ENCODE peak calls at places on chromosome 15, in nine cellular contexts. One of them, this sample, is unnamed.

GRCh38 chr15:85800460-85801123 is 5.9 kb upstream of the KLHL25 start:
- DNase-seq in right atrium auricular region: no peak
- DNase-seq in keratinocyte: no peak
- DNase-seq in colonic mucosa: peak; percentile 90
- DNase-seq in brain microvascular endothelial cell: peak; percentile 27
- DNase-seq in mammary epithelial cell: peak; percentile 74
- DNase-seq in gastrocnemius medialis: peak; percentile 95
- DNase-seq in left ventricle myocardium inferior: peak; percentile 59
- DNase-seq in adrenal gland: peak; percentile 94
- DNase-seq in this sample: peak; percentile 77

GRCh38 chr15:66714543-66714981 is 12.5 kb downstream of the SMAD6 start:
- DNase-seq in right atrium auricular region: no peak
- DNase-seq in brain microvascular endothelial cell: no peak
- DNase-seq in keratinocyte: no peak
- DNase-seq in colonic mucosa: no peak
- DNase-seq in gastrocnemius medialis: no peak
- DNase-seq in left ventricle myocardium inferior: no peak
- DNase-seq in adrenal gland: no peak
- DNase-seq in mammary epithelial cell: no peak
- DNase-seq in this sample: no peak

GRCh38 chr15:29770796-29771195 is 51.5 kb downstream of the TJP1 start:
- DNase-seq in gastrocnemius medialis: no peak
- DNase-seq in left ventricle myocardium inferior: no peak
- DNase-seq in brain microvascular endothelial cell: peak; percentile 60
- DNase-seq in right atrium auricular region: no peak
- DNase-seq in keratinocyte: no peak
- DNase-seq in mammary epithelial cell: peak; percentile 26
- DNase-seq in colonic mucosa: no peak
- DNase-seq in adrenal gland: no peak
- DNase-seq in this sample: no peak

GRCh38 chr15:45618813-45619212 is 16.0 kb upstream of the SQOR start:
- DNase-seq in mammary epithelial cell: no peak
- DNase-seq in brain microvascular endothelial cell: no peak
- DNase-seq in right atrium auricular region: no peak
- DNase-seq in colonic mucosa: no peak
- DNase-seq in adrenal gland: no peak
- DNase-seq in keratinocyte: no peak
- DNase-seq in left ventricle myocardium inferior: no peak
- DNase-seq in gastrocnemius medialis: no peak
- DNase-seq in this sample: no peak

GRCh38 chr15:67303490-67304363 is 49.1 kb downstream of the IQCH start:
- DNase-seq in colonic mucosa: peak; percentile 26
- DNase-seq in mammary epithelial cell: peak; percentile 23
- DNase-seq in gastrocnemius medialis: no peak
- DNase-seq in brain microvascular endothelial cell: peak; percentile 18
- DNase-seq in keratinocyte: no peak
- DNase-seq in adrenal gland: peak; percentile 16
- DNase-seq in right atrium auricular region: no peak
- DNase-seq in left ventricle myocardium inferior: no peak
- DNase-seq in this sample: no peak

GRCh38 chr15:89514596-89515406 is 18.4 kb upstream of the RHCG start:
- DNase-seq in brain microvascular endothelial cell: no peak
- DNase-seq in gastrocnemius medialis: no peak
- DNase-seq in left ventricle myocardium inferior: no peak
- DNase-seq in keratinocyte: no peak
- DNase-seq in colonic mucosa: no peak
- DNase-seq in adrenal gland: no peak
- DNase-seq in right atrium auricular region: no peak
- DNase-seq in mammary epithelial cell: peak; percentile 99
- DNase-seq in this sample: no peak

GRCh38 chr15:62711691-62712454 is 330.7 kb upstream of the TPM1 start:
- DNase-seq in right atrium auricular region: no peak
- DNase-seq in mammary epithelial cell: peak; percentile 35
- DNase-seq in keratinocyte: no peak
- DNase-seq in left ventricle myocardium inferior: no peak
- DNase-seq in brain microvascular endothelial cell: no peak
- DNase-seq in colonic mucosa: no peak
- DNase-seq in gastrocnemius medialis: no peak
- DNase-seq in adrenal gland: no peak
- DNase-seq in this sample: no peak

GRCh38 chr15:57334257-57334656 is 42.0 kb upstream of the CGNL1 start:
- DNase-seq in mammary epithelial cell: peak; percentile 3
- DNase-seq in colonic mucosa: no peak
- DNase-seq in keratinocyte: no peak
- DNase-seq in right atrium auricular region: no peak
- DNase-seq in left ventricle myocardium inferior: no peak
- DNase-seq in gastrocnemius medialis: no peak
- DNase-seq in adrenal gland: no peak
- DNase-seq in brain microvascular endothelial cell: peak; percentile 39
- DNase-seq in this sample: no peak

GRCh38 chr15:38635170-38635569 is 70.6 kb upstream of the RASGRP1 start:
- DNase-seq in keratinocyte: no peak
- DNase-seq in brain microvascular endothelial cell: no peak
- DNase-seq in right atrium auricular region: no peak
- DNase-seq in colonic mucosa: no peak
- DNase-seq in adrenal gland: no peak
- DNase-seq in mammary epithelial cell: no peak
- DNase-seq in left ventricle myocardium inferior: no peak
- DNase-seq in gastrocnemius medialis: no peak
- DNase-seq in this sample: no peak

GRCh38 chr15:43406192-43406591 is 35.3 kb downstream of the TUBGCP4 start:
- DNase-seq in left ventricle myocardium inferior: no peak
- DNase-seq in adrenal gland: no peak
- DNase-seq in mammary epithelial cell: no peak
- DNase-seq in keratinocyte: no peak
- DNase-seq in right atrium auricular region: no peak
- DNase-seq in brain microvascular endothelial cell: no peak
- DNase-seq in gastrocnemius medialis: no peak
- DNase-seq in colonic mucosa: no peak
- DNase-seq in this sample: no peak

GRCh38 chr15:43404130-43404529 is 33.2 kb downstream of the TUBGCP4 start:
- DNase-seq in colonic mucosa: no peak
- DNase-seq in brain microvascular endothelial cell: no peak
- DNase-seq in gastrocnemius medialis: no peak
- DNase-seq in mammary epithelial cell: no peak
- DNase-seq in keratinocyte: no peak
- DNase-seq in left ventricle myocardium inferior: no peak
- DNase-seq in right atrium auricular region: no peak
- DNase-seq in adrenal gland: no peak
- DNase-seq in this sample: no peak

GRCh38 chr15:43402255-43402654 is 31.4 kb downstream of the TUBGCP4 start:
- DNase-seq in brain microvascular endothelial cell: no peak
- DNase-seq in left ventricle myocardium inferior: no peak
- DNase-seq in keratinocyte: no peak
- DNase-seq in right atrium auricular region: no peak
- DNase-seq in gastrocnemius medialis: no peak
- DNase-seq in mammary epithelial cell: no peak
- DNase-seq in adrenal gland: no peak
- DNase-seq in colonic mucosa: no peak
- DNase-seq in this sample: no peak

GRCh38 chr15:43406808-43407207 is 35.9 kb downstream of the TUBGCP4 start:
- DNase-seq in gastrocnemius medialis: no peak
- DNase-seq in left ventricle myocardium inferior: no peak
- DNase-seq in colonic mucosa: no peak
- DNase-seq in right atrium auricular region: no peak
- DNase-seq in adrenal gland: no peak
- DNase-seq in mammary epithelial cell: no peak
- DNase-seq in keratinocyte: no peak
- DNase-seq in brain microvascular endothelial cell: no peak
- DNase-seq in this sample: no peak

DNA sequence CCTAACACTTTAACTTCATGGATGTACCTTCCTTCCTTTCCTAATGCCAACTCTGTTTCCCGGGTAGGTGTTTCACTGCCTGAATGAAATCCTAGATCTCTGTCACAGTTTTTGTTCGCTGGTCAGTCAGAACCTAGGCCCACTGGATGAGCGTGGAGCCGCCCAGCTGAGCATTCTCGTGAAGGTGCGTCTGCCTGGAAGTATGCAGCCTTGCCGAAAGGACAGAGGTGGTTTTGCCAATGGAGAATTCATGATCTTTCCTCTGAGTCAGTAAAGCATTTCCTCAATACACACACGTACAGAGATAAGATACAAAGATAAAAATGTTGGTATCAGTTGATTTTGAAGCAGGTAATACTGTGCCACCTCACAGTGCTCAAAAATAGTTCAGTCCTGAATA is 32.7 kb downstream of the TUBGCP4 start:
- DNase-seq in left ventricle myocardium inferior: no peak
- DNase-seq in keratinocyte: no peak
- DNase-seq in colonic mucosa: no peak
- DNase-seq in gastrocnemius medialis: no peak
- DNase-seq in mammary epithelial cell: no peak
- DNase-seq in brain microvascular endothelial cell: no peak
- DNase-seq in right atrium auricular region: no peak
- DNase-seq in adrenal gland: no peak
- DNase-seq in this sample: no peak
- H3K36me3 ChIP-seq in left ventricle myocardium inferior: peaks cover 100% of the 10 kb centered on the region
- H3K36me3 ChIP-seq in keratinocyte: peaks cover 21% of the 10 kb centered on the region
- H3K36me3 ChIP-seq in colonic mucosa: peaks cover 15% of the 10 kb centered on the region
- H3K36me3 ChIP-seq in gastrocnemius medialis: peaks cover 96% of the 10 kb centered on the region
- H3K36me3 ChIP-seq in mammary epithelial cell: peaks cover 22% of the 10 kb centered on the region
- H3K36me3 ChIP-seq in brain microvascular endothelial cell: peaks cover 61% of the 10 kb centered on the region
- H3K36me3 ChIP-seq in right atrium auricular region: peaks cover 85% of the 10 kb centered on the region
- H3K36me3 ChIP-seq in adrenal gland: no peaks in the 10 kb centered on the region
- H3K36me3 ChIP-seq in this sample: peaks cover 33% of the 10 kb centered on the region

DNA sequence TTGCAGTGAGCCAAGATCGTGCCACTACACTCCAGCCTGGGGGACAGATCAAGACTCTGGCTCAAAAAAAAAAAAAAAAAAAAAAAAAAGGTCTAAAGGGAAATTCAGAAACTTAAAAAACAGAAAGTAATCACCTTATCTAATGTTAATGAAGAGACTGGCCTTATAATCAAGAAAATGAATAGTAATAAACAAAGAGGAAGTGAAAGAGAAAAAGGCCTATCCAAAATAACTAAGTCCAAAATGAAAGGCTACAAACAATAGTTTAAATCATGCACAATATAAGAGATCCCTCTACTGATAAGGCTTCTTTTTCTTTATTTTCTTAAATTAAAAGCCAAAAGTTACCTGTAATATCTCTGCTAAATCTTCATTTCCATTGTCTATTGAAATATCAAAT is 37.1 kb upstream of the HDC start:
- DNase-seq in gastrocnemius medialis: no peak
- DNase-seq in adrenal gland: no peak
- DNase-seq in right atrium auricular region: no peak
- DNase-seq in left ventricle myocardium inferior: no peak
- DNase-seq in brain microvascular endothelial cell: no peak
- DNase-seq in mammary epithelial cell: no peak
- DNase-seq in keratinocyte: no peak
- DNase-seq in colonic mucosa: no peak
- DNase-seq in this sample: no peak
- H3K36me3 ChIP-seq in gastrocnemius medialis: peaks cover 56% of the 10 kb centered on the region
- H3K36me3 ChIP-seq in adrenal gland: no peaks in the 10 kb centered on the region
- H3K36me3 ChIP-seq in right atrium auricular region: peaks cover 38% of the 10 kb centered on the region
- H3K36me3 ChIP-seq in left ventricle myocardium inferior: peaks cover 77% of the 10 kb centered on the region
- H3K36me3 ChIP-seq in brain microvascular endothelial cell: peaks cover 6% of the 10 kb centered on the region
- H3K36me3 ChIP-seq in mammary epithelial cell: peaks cover 9% of the 10 kb centered on the region
- H3K36me3 ChIP-seq in keratinocyte: no peaks in the 10 kb centered on the region
- H3K36me3 ChIP-seq in colonic mucosa: no peaks in the 10 kb centered on the region
- H3K36me3 ChIP-seq in this sample: peaks cover 2% of the 10 kb centered on the region

GRCh38 chr15:43439268-43439667 is 53.7 kb downstream of the TP53BP1 start:
- DNase-seq in colonic mucosa: no peak
- DNase-seq in mammary epithelial cell: no peak
- DNase-seq in keratinocyte: no peak
- DNase-seq in right atrium auricular region: no peak
- DNase-seq in left ventricle myocardium inferior: no peak
- DNase-seq in gastrocnemius medialis: no peak
- DNase-seq in adrenal gland: peak; percentile 15
- DNase-seq in brain microvascular endothelial cell: no peak
- DNase-seq in this sample: no peak

GRCh38 chr15:43434436-43434835 is 58.5 kb downstream of the TP53BP1 start:
- DNase-seq in keratinocyte: no peak
- DNase-seq in gastrocnemius medialis: no peak
- DNase-seq in adrenal gland: no peak
- DNase-seq in colonic mucosa: no peak
- DNase-seq in mammary epithelial cell: no peak
- DNase-seq in right atrium auricular region: no peak
- DNase-seq in brain microvascular endothelial cell: no peak
- DNase-seq in left ventricle myocardium inferior: no peak
- DNase-seq in this sample: no peak

GRCh38 chr15:43433661-43434303 is 59.2 kb downstream of the TP53BP1 start:
- DNase-seq in colonic mucosa: no peak
- DNase-seq in mammary epithelial cell: no peak
- DNase-seq in adrenal gland: no peak
- DNase-seq in brain microvascular endothelial cell: no peak
- DNase-seq in right atrium auricular region: no peak
- DNase-seq in keratinocyte: no peak
- DNase-seq in left ventricle myocardium inferior: no peak
- DNase-seq in gastrocnemius medialis: no peak
- DNase-seq in this sample: no peak

GRCh38 chr15:43433160-43433559 is 59.8 kb downstream of the TP53BP1 start:
- DNase-seq in mammary epithelial cell: no peak
- DNase-seq in brain microvascular endothelial cell: no peak
- DNase-seq in keratinocyte: no peak
- DNase-seq in adrenal gland: no peak
- DNase-seq in gastrocnemius medialis: no peak
- DNase-seq in colonic mucosa: no peak
- DNase-seq in right atrium auricular region: no peak
- DNase-seq in left ventricle myocardium inferior: no peak
- DNase-seq in this sample: no peak

DNA sequence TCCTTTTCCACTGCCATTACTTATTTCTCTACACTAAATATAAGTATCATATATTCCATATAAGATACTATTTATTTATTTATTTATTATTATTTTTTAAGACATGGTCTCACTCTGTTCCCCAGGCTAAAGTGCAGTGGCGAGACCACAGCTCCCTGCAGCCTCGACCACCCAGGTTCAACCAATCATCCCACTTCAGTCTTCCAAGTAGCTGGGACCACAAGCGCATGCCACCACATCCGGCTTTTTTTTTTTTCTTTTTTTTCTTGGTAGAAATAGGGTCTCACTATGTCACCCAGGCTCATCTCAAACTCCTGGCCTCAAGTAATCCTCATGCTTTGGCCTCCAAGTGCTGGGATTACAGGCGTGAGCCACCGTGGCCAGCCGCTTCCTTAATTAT is 56.6 kb downstream of the TP53BP1 start:
- DNase-seq in brain microvascular endothelial cell: no peak
- DNase-seq in left ventricle myocardium inferior: no peak
- DNase-seq in right atrium auricular region: no peak
- DNase-seq in colonic mucosa: no peak
- DNase-seq in gastrocnemius medialis: no peak
- DNase-seq in keratinocyte: no peak
- DNase-seq in mammary epithelial cell: no peak
- DNase-seq in adrenal gland: no peak
- DNase-seq in this sample: no peak
- H3K36me3 ChIP-seq in brain microvascular endothelial cell: peaks cover 11% of the 10 kb centered on the region
- H3K36me3 ChIP-seq in left ventricle myocardium inferior: peaks cover 65% of the 10 kb centered on the region
- H3K36me3 ChIP-seq in right atrium auricular region: peaks cover 15% of the 10 kb centered on the region
- H3K36me3 ChIP-seq in colonic mucosa: no peaks in the 10 kb centered on the region
- H3K36me3 ChIP-seq in gastrocnemius medialis: peaks cover 28% of the 10 kb centered on the region
- H3K36me3 ChIP-seq in keratinocyte: peaks cover 10% of the 10 kb centered on the region
- H3K36me3 ChIP-seq in mammary epithelial cell: peaks cover 8% of the 10 kb centered on the region
- H3K36me3 ChIP-seq in adrenal gland: no peaks in the 10 kb centered on the region
- H3K36me3 ChIP-seq in this sample: peaks cover 6% of the 10 kb centered on the region

DNA sequence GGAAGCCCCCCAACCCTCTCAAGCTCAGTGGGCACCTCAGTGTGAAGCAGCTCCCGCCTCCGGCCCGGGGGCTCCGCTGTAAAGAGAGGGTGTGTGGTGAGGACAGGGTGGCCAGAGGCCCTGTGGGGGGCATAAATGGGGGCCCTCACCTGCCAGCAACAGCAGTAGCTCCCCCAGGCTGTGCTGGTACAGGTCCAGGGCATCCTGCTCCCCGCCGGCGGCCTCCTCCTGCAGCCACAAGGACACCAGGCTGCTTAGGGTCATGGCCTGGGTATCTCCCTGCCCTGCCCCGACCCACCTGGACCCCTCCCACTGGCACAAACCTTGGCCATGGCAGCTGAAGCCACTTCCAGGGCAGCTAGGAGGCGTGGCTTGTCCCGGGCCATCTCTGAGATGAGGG is 4.8 kb downstream of the ULK3 start:
- DNase-seq in keratinocyte: no peak
- DNase-seq in mammary epithelial cell: no peak
- DNase-seq in right atrium auricular region: no peak
- DNase-seq in brain microvascular endothelial cell: no peak
- DNase-seq in adrenal gland: no peak
- DNase-seq in left ventricle myocardium inferior: no peak
- DNase-seq in colonic mucosa: no peak
- DNase-seq in gastrocnemius medialis: no peak
- DNase-seq in this sample: no peak
- H3K36me3 ChIP-seq in keratinocyte: peaks cover 11% of the 10 kb centered on the region
- H3K36me3 ChIP-seq in mammary epithelial cell: no peaks in the 10 kb centered on the region
- H3K36me3 ChIP-seq in right atrium auricular region: peaks cover 14% of the 10 kb centered on the region
- H3K36me3 ChIP-seq in brain microvascular endothelial cell: peaks cover 3% of the 10 kb centered on the region
- H3K36me3 ChIP-seq in adrenal gland: no peaks in the 10 kb centered on the region
- H3K36me3 ChIP-seq in left ventricle myocardium inferior: peaks cover 13% of the 10 kb centered on the region
- H3K36me3 ChIP-seq in colonic mucosa: no peaks in the 10 kb centered on the region
- H3K36me3 ChIP-seq in gastrocnemius medialis: peaks cover 26% of the 10 kb centered on the region
- H3K36me3 ChIP-seq in this sample: no peaks in the 10 kb centered on the region

This sample was measured in psoas muscle.